ENCODE peak calls at places on chromosomes 4 and X, in seven cellular contexts. T, D, B, U, Z, I and Q are unnamed samples. For H3K9me3 and H3K27me3, the result is how much of the 10 kb centered on the place peaks cover.

GRCh38 chrX:150848914-150849365 is 49.5 kb downstream of the CD99L2 start:
- DNase-seq in Z (peak), T (no peak), D (no peak), U (no peak), I (no peak), B (no peak), Q (no peak)

GRCh38 chrX:74534569-74535038 is 79.8 kb downstream of the RLIM start:
- DNase-seq in Z (peak), T (no peak), B (no peak), I (peak), U (no peak), D (peak), Q (peak)

GRCh38 chrX:77431227-77431626 is 16.0 kb upstream of the FGF16 start:
- DNase-seq in B (no peak), I (peak), U (no peak), Z (peak), D (no peak), T (no peak), Q (peak)

GRCh38 chr4:15250021-15250441 is 177.8 kb upstream of the C1QTNF7 start:
- DNase-seq in I (no peak), U (peak), D (no peak), B (no peak), T (no peak), Z (peak), Q (no peak)

GRCh38 chr4:177220376-177220775 is 89.3 kb upstream of the NEIL3 start:
- DNase-seq in T (no peak), D (no peak), Z (peak), B (no peak), U (no peak), I (no peak), Q (peak)

GRCh38 chr4:172758586-172759340 is 409.8 kb upstream of the GALNT7 start:
- DNase-seq in D (peak), U (no peak), B (no peak), Z (peak), T (no peak), I (peak), Q (peak)

GRCh38 chrX:74423289-74423985 is 2.1 kb downstream of the SLC16A2 start:
- DNase-seq in U (no peak), I (no peak), D (no peak), T (no peak), Z (no peak), B (no peak), Q (no peak)

GRCh38 chr4:95190751-95191436 is 357.9 kb downstream of the UNC5C start:
- DNase-seq in B (no peak), D (no peak), Z (no peak), I (no peak), T (no peak), U (no peak), Q (no peak)

GRCh38 chrX:30898886-30899285 is 9.8 kb upstream of the TAB3 start:
- DNase-seq in I (no peak), B (no peak), T (no peak), D (no peak), Z (no peak), U (no peak), Q (no peak)

GRCh38 chrX:109533631-109534030 is 3.0 kb upstream of the NXT2 start:
- DNase-seq in Z (peak), D (no peak), B (no peak), I (peak), U (no peak), T (no peak), Q (peak)

GRCh38 chr4:130478406-130478805 is 1382.5 kb downstream of the C4orf33 start:
- DNase-seq in I (peak), U (no peak), Z (peak), D (no peak), B (no peak), T (no peak), Q (no peak)

GRCh38 chr4:36386691-36387090 is 105.3 kb downstream of the DTHD1 start:
- DNase-seq in T (no peak), I (no peak), U (no peak), B (no peak), Z (no peak), D (no peak), Q (no peak)

GRCh38 chr4:41795796-41796195 is 47.3 kb upstream of the PHOX2B start:
- DNase-seq in D (no peak), B (no peak), U (no peak), I (no peak), T (no peak), Z (no peak), Q (no peak)

GRCh38 chr4:86594559-86595425 is 677 bp downstream of the PTPN13 start:
- DNase-seq in B (peak), I (peak), T (no peak), D (peak), U (peak), Z (peak), Q (peak)

GRCh38 chr4:140083320-140083719 is 70.7 kb downstream of the MAML3 start:
- DNase-seq in U (no peak), D (no peak), T (no peak), B (no peak), Z (no peak), I (no peak), Q (no peak)

GRCh38 chrX:2872937-2873336 is 44.2 kb downstream of the GYG2 start:
- DNase-seq in T (no peak), Z (no peak), U (no peak), I (no peak), D (no peak), B (no peak), Q (no peak)

GRCh38 chr4:104465620-104466019 is 29.1 kb downstream of the CXXC4 start:
- DNase-seq in U (no peak), B (no peak), I (no peak), Z (no peak), D (no peak), T (no peak), Q (no peak)

GRCh38 chr4:128862608-128863313 is 53.3 kb downstream of the JADE1 start:
- DNase-seq in U (no peak), I (no peak), B (peak), Z (no peak), D (no peak), T (peak), Q (no peak)

GRCh38 chr4:25767877-25768475 is 94.8 kb downstream of the SEL1L3 start:
- DNase-seq in Z (peak), U (peak), D (peak), T (no peak), B (no peak), I (peak), Q (peak)

GRCh38 chr4:67973608-67974007 is 10.3 kb upstream of the TMPRSS11A start:
- DNase-seq in Z (no peak), T (no peak), D (no peak), U (no peak), B (no peak), I (no peak), Q (no peak)

GRCh38 chrX:11558972-11559371 is 106.7 kb downstream of the ARHGAP6 start:
- DNase-seq in D (no peak), B (no peak), Z (no peak), I (no peak), U (no peak), T (peak), Q (peak)

GRCh38 chr4:189940178-189941004 is at the start of gene FRG1:
- DNase-seq in I (peak), Z (peak), D (peak), T (peak), U (peak), B (peak), Q (peak)

GRCh38 chr4:18566970-18567799 is 545.6 kb upstream of the LCORL start:
- DNase-seq in Z (no peak), I (no peak), D (peak), U (no peak), B (no peak), T (no peak), Q (no peak)

GRCh38 chr4:15173251-15173650 is 171.0 kb downstream of the CPEB2 start:
- DNase-seq in I (no peak), Z (no peak), B (no peak), T (no peak), D (no peak), U (no peak), Q (no peak)

GRCh38 chr4:82431026-82431745 is 796 bp downstream of the ENOPH1 start:
- DNase-seq in I (peak), D (peak), T (peak), B (peak), Z (peak), U (peak), Q (peak)

GRCh38 chrX:16671005-16671404 is 21.0 kb downstream of the S100G start:
- DNase-seq in I (peak), B (no peak), T (peak), D (peak), Z (peak), U (no peak), Q (no peak)

GRCh38 chr4:39406763-39407583 is at the start of gene KLB:
- DNase-seq in D (no peak), U (no peak), T (no peak), Z (peak), B (no peak), I (no peak), Q (no peak)

GRCh38 chr4:186979966-186980745 is 256.5 kb upstream of the FAT1 start:
- DNase-seq in I (peak), T (no peak), D (peak), Z (peak), U (no peak), B (no peak), Q (no peak)

GRCh38 chr4:121256346-121256745 is 92.2 kb upstream of the TNIP3 start:
- DNase-seq in D (peak), U (no peak), Z (peak), T (peak), B (no peak), I (peak), Q (peak)

GRCh38 chrX:12986886-12987285 is 12.0 kb downstream of the TMSB4X start:
- DNase-seq in Z (peak), I (no peak), D (no peak), B (no peak), T (no peak), U (no peak), Q (no peak)

GRCh38 chr4:70705146-70705855 is 16.5 kb upstream of the RUFY3 start:
- DNase-seq in I (peak), B (peak), T (peak), U (peak), D (peak), Z (peak), Q (peak)

GRCh38 chrX:15619053-15619772 is 18.5 kb upstream of the ACE2 start:
- DNase-seq in Z (no peak), T (no peak), D (no peak), I (no peak), U (no peak), B (no peak), Q (peak)

GRCh38 chrX:151896734-151897474 is 15.8 kb upstream of the MAGEA4 start:
- DNase-seq in U (no peak), B (no peak), T (no peak), Z (peak), I (peak), D (no peak), Q (peak)
- H3K9me3 ChIP-seq in U (under half), B (under half), T (under half), Z (under half), I (under half), D (under half), Q (under half)

GRCh38 chr4:55824865-55825264 is 5.3 kb downstream of the EXOC1L start:
- DNase-seq in B (no peak), Z (no peak), I (no peak), T (no peak), U (no peak), D (no peak), Q (no peak)
- H3K4me3 ChIP-seq in B (no peak), Z (no peak), I (no peak), T (no peak), U (no peak), D (no peak), Q (no peak)

GRCh38 chr4:145635117-145635516 is 15.9 kb downstream of the MMAA start:
- DNase-seq in D (no peak), Z (no peak), U (no peak), I (no peak), T (no peak), B (no peak), Q (no peak)

GRCh38 chr4:145639281-145639680 is 20.1 kb downstream of the MMAA start:
- DNase-seq in Z (no peak), I (no peak), D (no peak), T (no peak), U (no peak), B (no peak), Q (no peak)

GRCh38 chr4:145635630-145636029 is 16.4 kb downstream of the MMAA start:
- DNase-seq in D (no peak), T (no peak), Z (no peak), U (no peak), I (no peak), B (no peak), Q (no peak)
- H3K27me3 ChIP-seq in D (under half), T (under half), Z (under half), U (under half), I (under half), B (under half), Q (under half)

GRCh38 chr4:336099-336892 is 1.3 kb upstream of the ZNF141 start:
- DNase-seq in B (peak), U (peak), T (no peak), Z (peak), D (no peak), I (peak), Q (no peak)
- H3K9me3 ChIP-seq in B (under half), U (under half), T (under half), Z (under half), D (under half), I (under half), Q (under half)

GRCh38 chr4:6892190-6892908 is 17.3 kb upstream of the TBC1D14 start:
- DNase-seq in U (peak), D (peak), I (peak), Z (peak), T (no peak), B (peak), Q (no peak)
- H3K4me3 ChIP-seq in U (no peak), D (no peak), I (peak), Z (no peak), T (peak), B (no peak), Q (no peak)

GRCh38 chr4:2068566-2068965 is 9.4 kb downstream of the NAT8L start:
- DNase-seq in U (no peak), D (no peak), Z (no peak), B (peak), I (no peak), T (no peak), Q (no peak)
- H3K27me3 ChIP-seq in U (under half), D (under half), Z (under half), B (under half), I (under half), T (under half), Q (under half)